ENCODE peak calls at places on chromosomes 5 and 9, in ten cellular contexts. U is transverse colon; B is psoas muscle; E is cardiac muscle cell; T is CD4-positive, alpha-beta T cell; X is A549; S is colonic mucosa; W is brain microvascular endothelial cell; G is GM23338; I is body of pancreas. K is an unnamed sample.

GRCh38 chr9:5897851-5898250 is 7.2 kb downstream of the MLANA start:
- DNase-seq in W (no peak), T (no peak), E (no peak), B (no peak), X (no peak), G (no peak), I (no peak), U (no peak), S (no peak), K (no peak)

GRCh38 chr9:121556580-121556979 is 56.9 kb upstream of the GGTA1 start:
- DNase-seq in S (peak), T (no peak), I (peak), E (no peak), W (peak), G (no peak), U (no peak), X (peak), B (no peak), K (peak)

GRCh38 chr5:77635617-77636422 is 2.7 kb downstream of the OTP start:
- DNase-seq in X (no peak), T (no peak), S (no peak), U (no peak), I (no peak), E (peak), B (no peak), W (no peak), G (peak), K (no peak)

GRCh38 chr9:113493080-113493615 is 29.6 kb downstream of the RGS3 start:
- DNase-seq in T (no peak), G (no peak), W (no peak), E (no peak), X (no peak), B (no peak), S (no peak), U (no peak), I (no peak), K (no peak)

GRCh38 chr9:16656432-16657169 is 213.9 kb downstream of the BNC2 start:
- DNase-seq in U (no peak), X (no peak), G (no peak), S (no peak), T (no peak), W (no peak), E (no peak), I (no peak), B (no peak), K (no peak)

GRCh38 chr9:112360047-112360804 is 19.7 kb upstream of the HSDL2 start:
- DNase-seq in T (no peak), U (no peak), I (no peak), B (no peak), E (no peak), X (no peak), S (no peak), W (no peak), G (no peak), K (no peak)

GRCh38 chr5:149358294-149358651 is 427 bp downstream of the PCYOX1L start:
- DNase-seq in I (peak), S (peak), T (no peak), E (peak), U (peak), G (peak), W (no peak), B (peak), X (no peak), K (peak)

GRCh38 chr5:169474226-169474625 is 109.3 kb upstream of the SPDL1 start:
- DNase-seq in W (no peak), E (no peak), G (peak), I (no peak), U (no peak), T (no peak), B (no peak), X (no peak), S (no peak), K (no peak)

GRCh38 chr5:142095035-142095434 is 13.5 kb upstream of the NDFIP1 start:
- DNase-seq in W (no peak), G (no peak), X (no peak), U (no peak), B (no peak), E (no peak), S (no peak), T (no peak), I (no peak), K (no peak)

DNA sequence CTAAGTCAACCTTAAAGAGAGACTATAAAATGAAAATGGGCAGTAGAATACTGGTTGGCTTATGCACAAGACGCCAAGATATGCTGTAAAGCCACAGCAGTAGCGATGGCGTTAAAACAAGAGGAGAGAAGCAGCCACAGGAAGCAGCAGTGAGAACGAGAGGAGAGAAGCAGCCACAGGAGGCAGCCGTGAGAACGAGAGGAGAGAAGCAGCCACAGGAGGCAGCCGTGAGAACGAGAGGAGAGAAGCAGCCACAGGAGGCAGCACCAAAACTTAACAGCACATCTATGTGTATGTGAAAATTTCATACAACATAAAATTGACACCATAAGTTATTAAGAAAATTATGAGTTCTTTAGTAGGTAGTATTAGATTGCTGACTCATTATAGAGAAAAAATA is 2318.6 kb upstream of the ACO1 start:
- DNase-seq in X (peak), B (no peak), W (no peak), I (no peak), U (no peak), E (no peak), S (no peak), T (no peak), G (no peak), K (no peak)
- TF ChIP-seq CTCF in X (no peak), B (no peak), W (no peak), I (no peak), U (no peak), E (no peak), S (no peak), T (no peak), G (peak), K (no peak)

GRCh38 chr9:81537964-81538363 is 151.4 kb downstream of the TLE1 start:
- DNase-seq in B (no peak), T (no peak), S (no peak), I (no peak), W (no peak), U (no peak), E (no peak), G (no peak), X (no peak), K (no peak)

GRCh38 chr9:81535542-81536241 is 153.7 kb downstream of the TLE1 start:
- DNase-seq in G (no peak), U (no peak), I (no peak), W (peak), E (no peak), T (no peak), X (peak), S (no peak), B (no peak), K (no peak)

GRCh38 chr9:81538929-81539716 is 150.2 kb downstream of the TLE1 start:
- DNase-seq in G (no peak), E (no peak), X (peak), S (no peak), W (no peak), I (no peak), U (no peak), B (no peak), T (no peak), K (no peak)

GRCh38 chr9:81534138-81534865 is 155.0 kb downstream of the TLE1 start:
- DNase-seq in E (no peak), T (no peak), I (no peak), U (no peak), G (no peak), X (peak), S (no peak), B (no peak), W (no peak), K (no peak)

DNA sequence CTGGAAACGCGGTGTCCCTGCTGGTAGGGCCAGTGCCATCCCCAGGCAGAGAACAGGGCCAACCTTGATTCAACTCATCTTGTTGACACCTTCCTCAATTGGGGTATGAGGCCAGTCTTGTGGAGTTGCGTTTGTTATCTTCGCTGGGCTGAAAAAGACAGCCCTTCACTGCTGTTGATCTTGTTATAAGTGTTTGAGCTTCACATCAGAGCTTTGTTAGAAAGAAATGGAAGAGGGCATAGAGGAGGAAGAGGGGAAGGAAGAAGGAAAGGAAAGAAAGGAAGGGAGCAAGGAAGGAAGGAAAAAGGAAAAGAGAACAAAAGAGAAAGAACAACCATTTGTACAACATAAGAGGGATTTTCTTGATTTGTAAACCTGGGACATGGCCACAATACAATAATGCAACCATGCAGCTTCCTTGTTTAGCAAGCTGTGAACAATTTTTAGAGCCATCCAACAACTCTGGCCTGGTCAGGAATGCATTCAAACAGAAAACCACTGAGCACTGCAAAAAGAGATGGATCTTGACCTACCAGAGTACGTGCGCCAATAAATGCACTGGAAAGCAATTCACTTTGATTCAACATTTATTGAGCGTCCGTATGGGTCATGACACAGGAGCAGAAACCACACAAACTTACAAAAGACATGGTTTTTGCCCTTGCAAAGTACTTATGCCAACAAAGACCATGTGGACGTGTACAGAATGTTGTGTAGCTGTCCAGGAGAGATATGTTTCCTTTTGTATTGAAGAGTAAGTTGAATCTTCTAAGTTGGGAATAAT is 152.9 kb downstream of the TLE1 start:
- DNase-seq in B (no peak), W (no peak), I (no peak), T (no peak), U (no peak), S (no peak), E (no peak), X (no peak), G (no peak), K (no peak)
- H3K27ac ChIP-seq in B (peak), W (no peak), I (no peak), T (no peak), U (no peak), S (no peak), E (no peak), X (peak), G (no peak), K (no peak)

GRCh38 chr9:137967280-137967943 is 89.8 kb downstream of the CACNA1B start:
- DNase-seq in W (no peak), U (no peak), X (no peak), T (no peak), G (no peak), E (no peak), I (no peak), S (no peak), B (peak), K (peak)

GRCh38 chr9:137969008-137969407 is 91.4 kb downstream of the CACNA1B start:
- DNase-seq in W (no peak), G (no peak), X (no peak), E (no peak), T (no peak), B (peak), I (no peak), S (no peak), U (no peak), K (no peak)

GRCh38 chr9:137970098-137970497 is 92.5 kb downstream of the CACNA1B start:
- DNase-seq in G (no peak), T (no peak), U (no peak), E (no peak), X (no peak), S (no peak), W (no peak), I (no peak), B (peak), K (no peak)

GRCh38 chr9:137969685-137970084 is 92.1 kb downstream of the CACNA1B start:
- DNase-seq in U (no peak), T (no peak), X (no peak), G (no peak), W (no peak), I (no peak), S (no peak), B (no peak), E (no peak), K (peak)

GRCh38 chr9:137968235-137968634 is 90.7 kb downstream of the CACNA1B start:
- DNase-seq in E (no peak), G (peak), U (no peak), X (no peak), B (peak), I (no peak), T (no peak), S (no peak), W (no peak), K (peak)
- TF ChIP-seq CTCF in E (no peak), G (peak), U (no peak), X (no peak), B (no peak), I (no peak), T (no peak), S (no peak), W (no peak), K (no peak)

GRCh38 chr5:81724108-81724507 is 26.8 kb downstream of the SSBP2 start:
- DNase-seq in W (no peak), X (no peak), B (no peak), I (no peak), S (no peak), G (no peak), T (no peak), E (no peak), U (no peak), K (no peak)
- H3K27ac ChIP-seq in W (no peak), X (no peak), B (no peak), I (no peak), S (no peak), G (no peak), T (no peak), E (no peak), U (no peak), K (no peak)

GRCh38 chr9:101706929-101707328 is 31.5 kb downstream of the GRIN3A start:
- DNase-seq in X (no peak), E (no peak), I (no peak), S (no peak), T (no peak), B (no peak), G (no peak), U (no peak), W (no peak), K (no peak)

GRCh38 chr9:101706261-101706798 is 32.1 kb downstream of the GRIN3A start:
- DNase-seq in T (no peak), X (no peak), U (no peak), E (no peak), B (no peak), G (peak), W (no peak), S (peak), I (no peak), K (no peak)

GRCh38 chr9:101707708-101708107 is 30.7 kb downstream of the GRIN3A start:
- DNase-seq in W (no peak), T (no peak), U (no peak), E (no peak), X (no peak), B (no peak), G (peak), I (no peak), S (no peak), K (no peak)

GRCh38 chr9:101702257-101702656 is 36.2 kb downstream of the GRIN3A start:
- DNase-seq in W (no peak), U (no peak), I (no peak), E (no peak), X (no peak), T (no peak), S (no peak), B (no peak), G (no peak), K (no peak)

GRCh38 chr9:101705135-101705661 is 33.2 kb downstream of the GRIN3A start:
- DNase-seq in B (peak), T (peak), X (peak), S (peak), I (peak), G (peak), U (peak), E (peak), W (no peak), K (peak)
- TF ChIP-seq CTCF in B (peak), T (peak), X (no peak), S (no peak), I (no peak), G (peak), U (peak), E (peak), W (peak), K (no peak)

DNA sequence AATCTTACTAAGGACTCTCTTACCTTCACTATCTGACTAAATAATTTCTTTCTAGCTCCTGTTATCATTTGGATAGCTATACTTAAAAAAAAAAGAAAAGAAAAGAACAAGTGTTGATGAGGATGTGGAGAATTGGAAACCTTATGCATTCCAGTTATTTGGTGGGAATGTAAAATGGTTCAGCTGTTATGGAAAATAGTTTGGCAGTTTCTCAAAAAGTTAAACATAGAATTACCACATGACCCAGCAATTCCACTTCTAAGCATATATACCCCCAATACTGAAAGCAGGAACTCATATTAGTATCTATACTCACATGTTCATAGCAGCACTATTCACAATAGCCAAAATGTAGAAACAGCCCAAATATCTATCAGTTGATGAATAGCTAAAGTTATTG is 61.1 kb downstream of the GNA14 start:
- DNase-seq in I (no peak), B (no peak), U (no peak), W (no peak), T (no peak), X (no peak), S (no peak), E (no peak), G (no peak), K (no peak)
- H3K27ac ChIP-seq in I (no peak), B (no peak), U (no peak), W (no peak), T (no peak), X (no peak), S (no peak), E (no peak), G (peak), K (no peak)

DNA sequence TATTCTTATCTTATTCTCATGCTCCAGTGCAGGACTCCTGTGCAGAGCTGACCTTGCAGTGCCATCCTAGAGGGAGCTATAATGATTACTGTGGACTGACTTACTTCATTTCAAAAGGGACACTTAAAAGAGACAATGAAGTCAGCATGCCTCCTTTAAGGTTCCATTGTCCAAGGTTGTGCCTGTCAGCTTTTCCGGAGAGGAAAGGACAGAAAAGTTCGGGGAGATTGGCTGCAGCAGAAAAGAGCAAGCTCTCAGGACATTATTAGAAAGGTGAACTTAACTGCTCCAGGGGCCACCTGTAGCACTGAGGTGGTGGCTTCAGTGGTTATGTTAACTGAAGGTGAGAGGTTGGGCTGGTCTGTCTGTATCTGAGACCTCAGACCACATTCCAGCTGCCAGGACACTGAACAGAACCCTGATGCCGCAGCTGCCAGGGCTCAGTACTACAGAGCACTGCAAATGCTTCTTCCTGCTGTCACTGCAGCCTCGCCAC is 112.9 kb downstream of the ST8SIA4 start:
- DNase-seq in S (no peak), T (no peak), I (no peak), B (no peak), E (peak), U (peak), W (no peak), X (peak), G (peak), K (no peak)
- TF ChIP-seq CTCF in S (no peak), T (no peak), I (no peak), B (no peak), E (no peak), U (no peak), W (peak), X (peak), G (peak), K (no peak)

K was measured in adrenal gland.